ENCODE peak calls at places on chromosomes 12 and 14, in five cellular contexts. One of them, this sample, is unnamed.

GRCh38 chr12:94792690-94793089 is 142.3 kb upstream of the TMCC3 start:
- DNase-seq in stimulated activated CD4-positive, alpha-beta T cell treated with anti-CD3 and anti-CD28 coated beads, TNF-alpha, amount 100 ng/mL, for 24 hours: no peak
- DNase-seq in D341Med: no peak
- DNase-seq in osteoblast: no peak
- DNase-seq in aorta: no peak
- DNase-seq in this sample: no peak

GRCh38 chr12:116381744-116382455 is 104.4 kb upstream of the MED13L start:
- DNase-seq in stimulated activated CD4-positive, alpha-beta T cell treated with anti-CD3 and anti-CD28 coated beads, TNF-alpha, amount 100 ng/mL, for 24 hours: no peak
- DNase-seq in osteoblast: peak; percentile 93
- DNase-seq in D341Med: no peak
- DNase-seq in aorta: no peak
- DNase-seq in this sample: no peak

GRCh38 chr14:81517798-81518398 is 15.8 kb downstream of the SEL1L start:
- DNase-seq in stimulated activated CD4-positive, alpha-beta T cell treated with anti-CD3 and anti-CD28 coated beads, TNF-alpha, amount 100 ng/mL, for 24 hours: no peak
- DNase-seq in aorta: peak; percentile 58
- DNase-seq in D341Med: no peak
- DNase-seq in osteoblast: no peak
- DNase-seq in this sample: no peak

GRCh38 chr12:118537481-118537917 is 161.1 kb downstream of the SUDS3 start:
- DNase-seq in stimulated activated CD4-positive, alpha-beta T cell treated with anti-CD3 and anti-CD28 coated beads, TNF-alpha, amount 100 ng/mL, for 24 hours: no peak
- DNase-seq in osteoblast: no peak
- DNase-seq in aorta: no peak
- DNase-seq in D341Med: no peak
- DNase-seq in this sample: no peak

GRCh38 chr14:59274991-59275391 is 86.5 kb downstream of the DAAM1 start:
- DNase-seq in stimulated activated CD4-positive, alpha-beta T cell treated with anti-CD3 and anti-CD28 coated beads, TNF-alpha, amount 100 ng/mL, for 24 hours: no peak
- DNase-seq in aorta: no peak
- DNase-seq in osteoblast: no peak
- DNase-seq in D341Med: peak; percentile 73
- DNase-seq in this sample: no peak

GRCh38 chr12:75366629-75367028 is 24.3 kb upstream of the GLIPR1L2 start:
- DNase-seq in aorta: no peak
- DNase-seq in osteoblast: no peak
- DNase-seq in D341Med: no peak
- DNase-seq in stimulated activated CD4-positive, alpha-beta T cell treated with anti-CD3 and anti-CD28 coated beads, TNF-alpha, amount 100 ng/mL, for 24 hours: no peak
- DNase-seq in this sample: no peak

GRCh38 chr14:22221508-22221907 is 367.5 kb downstream of the DAD1 start:
- DNase-seq in osteoblast: no peak
- DNase-seq in aorta: no peak
- DNase-seq in D341Med: no peak
- DNase-seq in stimulated activated CD4-positive, alpha-beta T cell treated with anti-CD3 and anti-CD28 coated beads, TNF-alpha, amount 100 ng/mL, for 24 hours: no peak
- DNase-seq in this sample: no peak

GRCh38 chr12:32603858-32604257 is 75.2 kb upstream of the DNM1L start:
- DNase-seq in aorta: no peak
- DNase-seq in osteoblast: no peak
- DNase-seq in stimulated activated CD4-positive, alpha-beta T cell treated with anti-CD3 and anti-CD28 coated beads, TNF-alpha, amount 100 ng/mL, for 24 hours: no peak
- DNase-seq in D341Med: no peak
- DNase-seq in this sample: no peak

GRCh38 chr12:47753021-47754001 is 5.4 kb downstream of the RAPGEF3 start:
- DNase-seq in osteoblast: peak; percentile 90
- DNase-seq in D341Med: no peak
- DNase-seq in aorta: peak; percentile 93
- DNase-seq in stimulated activated CD4-positive, alpha-beta T cell treated with anti-CD3 and anti-CD28 coated beads, TNF-alpha, amount 100 ng/mL, for 24 hours: no peak
- DNase-seq in this sample: peak; percentile 85

GRCh38 chr12:24491968-24492367 is 456.9 kb downstream of the BCAT1 start:
- DNase-seq in osteoblast: no peak
- DNase-seq in aorta: no peak
- DNase-seq in D341Med: no peak
- DNase-seq in stimulated activated CD4-positive, alpha-beta T cell treated with anti-CD3 and anti-CD28 coated beads, TNF-alpha, amount 100 ng/mL, for 24 hours: no peak
- DNase-seq in this sample: no peak

GRCh38 chr14:100683578-100683977 is 43.1 kb upstream of the DLK1 start:
- DNase-seq in osteoblast: no peak
- DNase-seq in D341Med: no peak
- DNase-seq in stimulated activated CD4-positive, alpha-beta T cell treated with anti-CD3 and anti-CD28 coated beads, TNF-alpha, amount 100 ng/mL, for 24 hours: no peak
- DNase-seq in aorta: no peak
- DNase-seq in this sample: no peak

GRCh38 chr14:32109676-32110075 is 32.6 kb downstream of the ARHGAP5 start:
- DNase-seq in osteoblast: peak; percentile 36
- DNase-seq in D341Med: no peak
- DNase-seq in stimulated activated CD4-positive, alpha-beta T cell treated with anti-CD3 and anti-CD28 coated beads, TNF-alpha, amount 100 ng/mL, for 24 hours: no peak
- DNase-seq in aorta: no peak
- DNase-seq in this sample: no peak

GRCh38 chr12:109753054-109753401 is 39.4 kb downstream of the FAM222A start:
- DNase-seq in aorta: peak; percentile 12
- DNase-seq in D341Med: no peak
- DNase-seq in osteoblast: peak; percentile 26
- DNase-seq in stimulated activated CD4-positive, alpha-beta T cell treated with anti-CD3 and anti-CD28 coated beads, TNF-alpha, amount 100 ng/mL, for 24 hours: no peak
- DNase-seq in this sample: no peak

GRCh38 chr12:124217508-124217981 is 77.3 kb upstream of the RFLNA start:
- DNase-seq in stimulated activated CD4-positive, alpha-beta T cell treated with anti-CD3 and anti-CD28 coated beads, TNF-alpha, amount 100 ng/mL, for 24 hours: no peak
- DNase-seq in aorta: no peak
- DNase-seq in D341Med: no peak
- DNase-seq in osteoblast: no peak
- DNase-seq in this sample: no peak

GRCh38 chr12:70823182-70823976 is 97.2 kb downstream of the PTPRR start:
- DNase-seq in D341Med: no peak
- DNase-seq in osteoblast: no peak
- DNase-seq in aorta: no peak
- DNase-seq in stimulated activated CD4-positive, alpha-beta T cell treated with anti-CD3 and anti-CD28 coated beads, TNF-alpha, amount 100 ng/mL, for 24 hours: no peak
- DNase-seq in this sample: no peak

GRCh38 chr12:10365716-10366433 is 24.0 kb downstream of the KLRK1 start:
- DNase-seq in aorta: no peak
- DNase-seq in D341Med: no peak
- DNase-seq in stimulated activated CD4-positive, alpha-beta T cell treated with anti-CD3 and anti-CD28 coated beads, TNF-alpha, amount 100 ng/mL, for 24 hours: no peak
- DNase-seq in osteoblast: no peak
- DNase-seq in this sample: no peak

GRCh38 chr14:29759521-29760340 is 167.9 kb downstream of the PRKD1 start:
- DNase-seq in D341Med: no peak
- DNase-seq in aorta: no peak
- DNase-seq in osteoblast: peak; percentile 63
- DNase-seq in stimulated activated CD4-positive, alpha-beta T cell treated with anti-CD3 and anti-CD28 coated beads, TNF-alpha, amount 100 ng/mL, for 24 hours: no peak
- DNase-seq in this sample: no peak

GRCh38 chr12:93318720-93319522 is 58.8 kb upstream of the NUDT4 start:
- DNase-seq in stimulated activated CD4-positive, alpha-beta T cell treated with anti-CD3 and anti-CD28 coated beads, TNF-alpha, amount 100 ng/mL, for 24 hours: no peak
- DNase-seq in aorta: no peak
- DNase-seq in D341Med: no peak
- DNase-seq in osteoblast: no peak
- DNase-seq in this sample: no peak

GRCh38 chr14:24631749-24632335 is 2.1 kb downstream of the GZMB start:
- DNase-seq in stimulated activated CD4-positive, alpha-beta T cell treated with anti-CD3 and anti-CD28 coated beads, TNF-alpha, amount 100 ng/mL, for 24 hours: no peak
- DNase-seq in osteoblast: no peak
- DNase-seq in aorta: no peak
- DNase-seq in D341Med: no peak
- DNase-seq in this sample: no peak

GRCh38 chr12:119804011-119804641 is 73.0 kb downstream of the CIT start:
- DNase-seq in aorta: peak; percentile 60
- DNase-seq in stimulated activated CD4-positive, alpha-beta T cell treated with anti-CD3 and anti-CD28 coated beads, TNF-alpha, amount 100 ng/mL, for 24 hours: no peak
- DNase-seq in osteoblast: peak; percentile 86
- DNase-seq in D341Med: peak; percentile 85
- DNase-seq in this sample: peak; percentile 63

GRCh38 chr14:101040538-101041442 is 137.3 kb upstream of the RTL1 start:
- DNase-seq in osteoblast: peak; percentile 65
- DNase-seq in stimulated activated CD4-positive, alpha-beta T cell treated with anti-CD3 and anti-CD28 coated beads, TNF-alpha, amount 100 ng/mL, for 24 hours: no peak
- DNase-seq in aorta: no peak
- DNase-seq in D341Med: no peak
- DNase-seq in this sample: no peak

GRCh38 chr12:28574746-28575592 is 384.7 kb downstream of the CCDC91 start:
- DNase-seq in aorta: no peak
- DNase-seq in stimulated activated CD4-positive, alpha-beta T cell treated with anti-CD3 and anti-CD28 coated beads, TNF-alpha, amount 100 ng/mL, for 24 hours: no peak
- DNase-seq in D341Med: no peak
- DNase-seq in osteoblast: no peak
- DNase-seq in this sample: no peak

GRCh38 chr12:96197503-96198272 is 3.5 kb downstream of the ELK3 start:
- DNase-seq in aorta: no peak
- DNase-seq in D341Med: no peak
- DNase-seq in stimulated activated CD4-positive, alpha-beta T cell treated with anti-CD3 and anti-CD28 coated beads, TNF-alpha, amount 100 ng/mL, for 24 hours: no peak
- DNase-seq in osteoblast: peak; percentile 96
- DNase-seq in this sample: no peak

GRCh38 chr14:89004195-89004594 is 179.7 kb downstream of the TTC8 start:
- DNase-seq in aorta: no peak
- DNase-seq in osteoblast: no peak
- DNase-seq in D341Med: no peak
- DNase-seq in stimulated activated CD4-positive, alpha-beta T cell treated with anti-CD3 and anti-CD28 coated beads, TNF-alpha, amount 100 ng/mL, for 24 hours: no peak
- DNase-seq in this sample: no peak

GRCh38 chr12:120241561-120242274 is 23.8 kb downstream of the PXN start:
- DNase-seq in osteoblast: peak; percentile 41
- DNase-seq in aorta: no peak
- DNase-seq in stimulated activated CD4-positive, alpha-beta T cell treated with anti-CD3 and anti-CD28 coated beads, TNF-alpha, amount 100 ng/mL, for 24 hours: no peak
- DNase-seq in D341Med: no peak
- DNase-seq in this sample: no peak

GRCh38 chr12:16238661-16239060 is 38.8 kb downstream of the SLC15A5 start:
- DNase-seq in osteoblast: no peak
- DNase-seq in D341Med: no peak
- DNase-seq in aorta: no peak
- DNase-seq in stimulated activated CD4-positive, alpha-beta T cell treated with anti-CD3 and anti-CD28 coated beads, TNF-alpha, amount 100 ng/mL, for 24 hours: no peak
- DNase-seq in this sample: no peak

GRCh38 chr12:78885466-78885865 is 20.9 kb downstream of the SYT1 start:
- DNase-seq in aorta: no peak
- DNase-seq in stimulated activated CD4-positive, alpha-beta T cell treated with anti-CD3 and anti-CD28 coated beads, TNF-alpha, amount 100 ng/mL, for 24 hours: no peak
- DNase-seq in osteoblast: no peak
- DNase-seq in D341Med: peak; percentile 31
- DNase-seq in this sample: no peak

GRCh38 chr12:25775968-25776367 is 182.5 kb upstream of the RASSF8 start:
- DNase-seq in osteoblast: no peak
- DNase-seq in stimulated activated CD4-positive, alpha-beta T cell treated with anti-CD3 and anti-CD28 coated beads, TNF-alpha, amount 100 ng/mL, for 24 hours: no peak
- DNase-seq in D341Med: no peak
- DNase-seq in aorta: no peak
- DNase-seq in this sample: no peak